ENCODE peak calls at places on chromosomes 11 and 22, in six cellular contexts. One of them, this sample, is unnamed.

GRCh38 chr11:97290444-97291041 is 900.7 kb downstream of the JRKL start:
- DNase-seq in activated CD4-positive, CD25-positive, alpha-beta regulatory T cell: no peak
- DNase-seq in CD4-positive, CD25-positive, alpha-beta regulatory T cell: no peak
- DNase-seq in heart right ventricle: no peak
- DNase-seq in WTC11: no peak
- DNase-seq in amniotic stem cell: no peak
- DNase-seq in this sample: no peak

GRCh38 chr22:28424427-28425080 is 255.1 kb downstream of the TTC28 start:
- DNase-seq in activated CD4-positive, CD25-positive, alpha-beta regulatory T cell: no peak
- DNase-seq in CD4-positive, CD25-positive, alpha-beta regulatory T cell: no peak
- DNase-seq in heart right ventricle: no peak
- DNase-seq in WTC11: no peak
- DNase-seq in amniotic stem cell: no peak
- DNase-seq in this sample: peak; percentile 17

GRCh38 chr11:14566331-14567063 is 46.3 kb upstream of the PSMA1 start:
- DNase-seq in activated CD4-positive, CD25-positive, alpha-beta regulatory T cell: no peak
- DNase-seq in CD4-positive, CD25-positive, alpha-beta regulatory T cell: no peak
- DNase-seq in heart right ventricle: no peak
- DNase-seq in WTC11: no peak
- DNase-seq in amniotic stem cell: no peak
- DNase-seq in this sample: no peak

GRCh38 chr22:42388130-42388797 is 43.9 kb downstream of the NFAM1 start:
- DNase-seq in activated CD4-positive, CD25-positive, alpha-beta regulatory T cell: no peak
- DNase-seq in CD4-positive, CD25-positive, alpha-beta regulatory T cell: no peak
- DNase-seq in heart right ventricle: no peak
- DNase-seq in WTC11: peak; percentile 63
- DNase-seq in amniotic stem cell: no peak
- DNase-seq in this sample: no peak

GRCh38 chr11:132504501-132505041 is 1027.7 kb downstream of the OPCML start:
- DNase-seq in activated CD4-positive, CD25-positive, alpha-beta regulatory T cell: no peak
- DNase-seq in CD4-positive, CD25-positive, alpha-beta regulatory T cell: no peak
- DNase-seq in heart right ventricle: no peak
- DNase-seq in WTC11: peak; percentile 29
- DNase-seq in amniotic stem cell: no peak
- DNase-seq in this sample: no peak

GRCh38 chr11:122199661-122200060 is 83.6 kb upstream of the BLID start:
- DNase-seq in activated CD4-positive, CD25-positive, alpha-beta regulatory T cell: no peak
- DNase-seq in CD4-positive, CD25-positive, alpha-beta regulatory T cell: no peak
- DNase-seq in heart right ventricle: no peak
- DNase-seq in WTC11: no peak
- DNase-seq in amniotic stem cell: no peak
- DNase-seq in this sample: no peak

GRCh38 chr11:93710239-93710638 is 31.1 kb downstream of the TAF1D start:
- DNase-seq in activated CD4-positive, CD25-positive, alpha-beta regulatory T cell: no peak
- DNase-seq in CD4-positive, CD25-positive, alpha-beta regulatory T cell: no peak
- DNase-seq in heart right ventricle: no peak
- DNase-seq in WTC11: no peak
- DNase-seq in amniotic stem cell: no peak
- DNase-seq in this sample: no peak

GRCh38 chr11:3191586-3192324 is 26.6 kb upstream of the OSBPL5 start:
- DNase-seq in activated CD4-positive, CD25-positive, alpha-beta regulatory T cell: no peak
- DNase-seq in CD4-positive, CD25-positive, alpha-beta regulatory T cell: no peak
- DNase-seq in heart right ventricle: no peak
- DNase-seq in WTC11: no peak
- DNase-seq in amniotic stem cell: no peak
- DNase-seq in this sample: no peak

GRCh38 chr11:36532908-36533601 is 23.0 kb upstream of the TRAF6 start:
- DNase-seq in activated CD4-positive, CD25-positive, alpha-beta regulatory T cell: no peak
- DNase-seq in CD4-positive, CD25-positive, alpha-beta regulatory T cell: no peak
- DNase-seq in heart right ventricle: no peak
- DNase-seq in WTC11: no peak
- DNase-seq in amniotic stem cell: no peak
- DNase-seq in this sample: no peak

GRCh38 chr22:27296091-27296675 is 505.4 kb downstream of the MN1 start:
- DNase-seq in activated CD4-positive, CD25-positive, alpha-beta regulatory T cell: no peak
- DNase-seq in CD4-positive, CD25-positive, alpha-beta regulatory T cell: no peak
- DNase-seq in heart right ventricle: no peak
- DNase-seq in WTC11: no peak
- DNase-seq in amniotic stem cell: no peak
- DNase-seq in this sample: no peak

GRCh38 chr11:110857885-110858555 is 145.8 kb upstream of the ARHGAP20 start:
- DNase-seq in activated CD4-positive, CD25-positive, alpha-beta regulatory T cell: no peak
- DNase-seq in CD4-positive, CD25-positive, alpha-beta regulatory T cell: no peak
- DNase-seq in heart right ventricle: no peak
- DNase-seq in WTC11: no peak
- DNase-seq in amniotic stem cell: no peak
- DNase-seq in this sample: peak; percentile 60

GRCh38 chr22:29267462-29267857 is 321 bp downstream of the RHBDD3 start:
- DNase-seq in activated CD4-positive, CD25-positive, alpha-beta regulatory T cell: no peak
- DNase-seq in CD4-positive, CD25-positive, alpha-beta regulatory T cell: no peak
- DNase-seq in heart right ventricle: no peak
- DNase-seq in WTC11: no peak
- DNase-seq in amniotic stem cell: no peak
- DNase-seq in this sample: no peak

GRCh38 chr11:80621871-80622270 is 1181.0 kb upstream of the TENM4 start:
- DNase-seq in activated CD4-positive, CD25-positive, alpha-beta regulatory T cell: no peak
- DNase-seq in CD4-positive, CD25-positive, alpha-beta regulatory T cell: no peak
- DNase-seq in heart right ventricle: no peak
- DNase-seq in WTC11: no peak
- DNase-seq in amniotic stem cell: no peak
- DNase-seq in this sample: no peak

GRCh38 chr11:115501895-115502589 is 2.2 kb downstream of the CADM1 start:
- DNase-seq in activated CD4-positive, CD25-positive, alpha-beta regulatory T cell: no peak
- DNase-seq in CD4-positive, CD25-positive, alpha-beta regulatory T cell: no peak
- DNase-seq in heart right ventricle: no peak
- DNase-seq in WTC11: no peak
- DNase-seq in amniotic stem cell: no peak
- DNase-seq in this sample: no peak

GRCh38 chr11:16358726-16359125 is 2.4 kb upstream of the SOX6 start:
- DNase-seq in activated CD4-positive, CD25-positive, alpha-beta regulatory T cell: no peak
- DNase-seq in CD4-positive, CD25-positive, alpha-beta regulatory T cell: no peak
- DNase-seq in heart right ventricle: no peak
- DNase-seq in WTC11: no peak
- DNase-seq in amniotic stem cell: no peak
- DNase-seq in this sample: no peak

GRCh38 chr22:45830531-45831245 is 146.3 kb downstream of the WNT7B start:
- DNase-seq in activated CD4-positive, CD25-positive, alpha-beta regulatory T cell: no peak
- DNase-seq in CD4-positive, CD25-positive, alpha-beta regulatory T cell: no peak
- DNase-seq in heart right ventricle: no peak
- DNase-seq in WTC11: no peak
- DNase-seq in amniotic stem cell: no peak
- DNase-seq in this sample: no peak

GRCh38 chr11:45061641-45062040 is 84.8 kb upstream of the PRDM11 start:
- DNase-seq in activated CD4-positive, CD25-positive, alpha-beta regulatory T cell: no peak
- DNase-seq in CD4-positive, CD25-positive, alpha-beta regulatory T cell: no peak
- DNase-seq in heart right ventricle: no peak
- DNase-seq in WTC11: no peak
- DNase-seq in amniotic stem cell: no peak
- DNase-seq in this sample: no peak

GRCh38 chr11:47917643-47918369 is 62.6 kb upstream of the PTPRJ start:
- DNase-seq in activated CD4-positive, CD25-positive, alpha-beta regulatory T cell: no peak
- DNase-seq in CD4-positive, CD25-positive, alpha-beta regulatory T cell: no peak
- DNase-seq in heart right ventricle: peak; percentile 65
- DNase-seq in WTC11: peak; percentile 35
- DNase-seq in amniotic stem cell: peak; percentile 17
- DNase-seq in this sample: peak; percentile 87

GRCh38 chr11:58525037-58525614 is 17.2 kb upstream of the OR5B21 start:
- DNase-seq in activated CD4-positive, CD25-positive, alpha-beta regulatory T cell: no peak
- DNase-seq in CD4-positive, CD25-positive, alpha-beta regulatory T cell: no peak
- DNase-seq in heart right ventricle: no peak
- DNase-seq in WTC11: no peak
- DNase-seq in amniotic stem cell: no peak
- DNase-seq in this sample: no peak

GRCh38 chr11:84887055-84887629 is 740.0 kb downstream of the DLG2 start:
- DNase-seq in activated CD4-positive, CD25-positive, alpha-beta regulatory T cell: no peak
- DNase-seq in CD4-positive, CD25-positive, alpha-beta regulatory T cell: no peak
- DNase-seq in heart right ventricle: no peak
- DNase-seq in WTC11: no peak
- DNase-seq in amniotic stem cell: no peak
- DNase-seq in this sample: no peak

GRCh38 chr22:29211066-29211841 is 5.6 kb downstream of the EMID1 start:
- DNase-seq in activated CD4-positive, CD25-positive, alpha-beta regulatory T cell: no peak
- DNase-seq in CD4-positive, CD25-positive, alpha-beta regulatory T cell: no peak
- DNase-seq in heart right ventricle: no peak
- DNase-seq in WTC11: no peak
- DNase-seq in amniotic stem cell: no peak
- DNase-seq in this sample: no peak

GRCh38 chr22:49739138-49739537 is 88.5 kb downstream of the BRD1 start:
- DNase-seq in activated CD4-positive, CD25-positive, alpha-beta regulatory T cell: no peak
- DNase-seq in CD4-positive, CD25-positive, alpha-beta regulatory T cell: no peak
- DNase-seq in heart right ventricle: no peak
- DNase-seq in WTC11: no peak
- DNase-seq in amniotic stem cell: no peak
- DNase-seq in this sample: no peak

GRCh38 chr11:132334769-132335280 is 964.4 kb downstream of the NTM start:
- DNase-seq in activated CD4-positive, CD25-positive, alpha-beta regulatory T cell: no peak
- DNase-seq in CD4-positive, CD25-positive, alpha-beta regulatory T cell: no peak
- DNase-seq in heart right ventricle: no peak
- DNase-seq in WTC11: no peak
- DNase-seq in amniotic stem cell: no peak
- DNase-seq in this sample: no peak

GRCh38 chr22:36183446-36183845 is 18.2 kb downstream of the APOL4 start:
- DNase-seq in activated CD4-positive, CD25-positive, alpha-beta regulatory T cell: no peak
- DNase-seq in CD4-positive, CD25-positive, alpha-beta regulatory T cell: no peak
- DNase-seq in heart right ventricle: no peak
- DNase-seq in WTC11: no peak
- DNase-seq in amniotic stem cell: no peak
- DNase-seq in this sample: no peak

GRCh38 chr22:43411981-43412807 is at the start of gene MPPED1:
- DNase-seq in activated CD4-positive, CD25-positive, alpha-beta regulatory T cell: no peak
- DNase-seq in CD4-positive, CD25-positive, alpha-beta regulatory T cell: no peak
- DNase-seq in heart right ventricle: no peak
- DNase-seq in WTC11: no peak
- DNase-seq in amniotic stem cell: no peak
- DNase-seq in this sample: no peak

GRCh38 chr11:34351687-34352469 is 5.9 kb downstream of the ABTB2 start:
- DNase-seq in activated CD4-positive, CD25-positive, alpha-beta regulatory T cell: no peak
- DNase-seq in CD4-positive, CD25-positive, alpha-beta regulatory T cell: no peak
- DNase-seq in heart right ventricle: no peak
- DNase-seq in WTC11: no peak
- DNase-seq in amniotic stem cell: no peak
- DNase-seq in this sample: no peak

GRCh38 chr11:12755510-12755909 is 81.3 kb downstream of the TEAD1 start:
- DNase-seq in activated CD4-positive, CD25-positive, alpha-beta regulatory T cell: no peak
- DNase-seq in CD4-positive, CD25-positive, alpha-beta regulatory T cell: no peak
- DNase-seq in heart right ventricle: no peak
- DNase-seq in WTC11: no peak
- DNase-seq in amniotic stem cell: no peak
- DNase-seq in this sample: no peak

GRCh38 chr11:32137263-32137662 is 46.4 kb downstream of the RCN1 start:
- DNase-seq in activated CD4-positive, CD25-positive, alpha-beta regulatory T cell: no peak
- DNase-seq in CD4-positive, CD25-positive, alpha-beta regulatory T cell: no peak
- DNase-seq in heart right ventricle: no peak
- DNase-seq in WTC11: no peak
- DNase-seq in amniotic stem cell: peak; percentile 87
- DNase-seq in this sample: peak; percentile 89

GRCh38 chr11:3907590-3907989 is 52.1 kb downstream of the STIM1 start:
- DNase-seq in activated CD4-positive, CD25-positive, alpha-beta regulatory T cell: no peak
- DNase-seq in CD4-positive, CD25-positive, alpha-beta regulatory T cell: no peak
- DNase-seq in heart right ventricle: no peak
- DNase-seq in WTC11: no peak
- DNase-seq in amniotic stem cell: no peak
- DNase-seq in this sample: no peak

GRCh38 chr11:7977251-7977917 is 9.8 kb upstream of the EIF3F start:
- DNase-seq in activated CD4-positive, CD25-positive, alpha-beta regulatory T cell: no peak
- DNase-seq in CD4-positive, CD25-positive, alpha-beta regulatory T cell: no peak
- DNase-seq in heart right ventricle: no peak
- DNase-seq in WTC11: no peak
- DNase-seq in amniotic stem cell: peak; percentile 77
- DNase-seq in this sample: peak; percentile 58

GRCh38 chr11:86180860-86181259 is 63.7 kb upstream of the EED start:
- DNase-seq in activated CD4-positive, CD25-positive, alpha-beta regulatory T cell: no peak
- DNase-seq in CD4-positive, CD25-positive, alpha-beta regulatory T cell: no peak
- DNase-seq in heart right ventricle: no peak
- DNase-seq in WTC11: no peak
- DNase-seq in amniotic stem cell: no peak
- DNase-seq in this sample: no peak

GRCh38 chr11:70230151-70230839 is 27.2 kb downstream of the FADD start:
- DNase-seq in activated CD4-positive, CD25-positive, alpha-beta regulatory T cell: no peak
- DNase-seq in CD4-positive, CD25-positive, alpha-beta regulatory T cell: no peak
- DNase-seq in heart right ventricle: no peak
- DNase-seq in WTC11: no peak
- DNase-seq in amniotic stem cell: no peak
- DNase-seq in this sample: no peak

GRCh38 chr11:2891901-2892214 is 6.3 kb upstream of the CDKN1C start:
- DNase-seq in activated CD4-positive, CD25-positive, alpha-beta regulatory T cell: no peak
- DNase-seq in CD4-positive, CD25-positive, alpha-beta regulatory T cell: no peak
- DNase-seq in heart right ventricle: peak; percentile 56
- DNase-seq in WTC11: no peak
- DNase-seq in amniotic stem cell: no peak
- DNase-seq in this sample: no peak

GRCh38 chr22:45425101-45425500 is 11.6 kb downstream of the RIBC2 start:
- DNase-seq in activated CD4-positive, CD25-positive, alpha-beta regulatory T cell: no peak
- DNase-seq in CD4-positive, CD25-positive, alpha-beta regulatory T cell: no peak
- DNase-seq in heart right ventricle: no peak
- DNase-seq in WTC11: no peak
- DNase-seq in amniotic stem cell: no peak
- DNase-seq in this sample: peak; percentile 68

GRCh38 chr22:44588348-44588747 is 90.3 kb upstream of the RTL6 start:
- DNase-seq in activated CD4-positive, CD25-positive, alpha-beta regulatory T cell: no peak
- DNase-seq in CD4-positive, CD25-positive, alpha-beta regulatory T cell: no peak
- DNase-seq in heart right ventricle: no peak
- DNase-seq in WTC11: no peak
- DNase-seq in amniotic stem cell: no peak
- DNase-seq in this sample: no peak

This sample was measured in AG20443.